ENCODE peak calls at places on chromosomes 12 and 14, in five cellular contexts. X, U, F, C and T are unnamed samples.

GRCh38 chr14:54730156-54730961 is 163.4 kb downstream of the SAMD4A start:
- DNase-seq in F (no peak), C (no peak), U (peak), X (no peak), T (no peak)

GRCh38 chr14:59755388-59755787 is 115.2 kb downstream of the RTN1 start:
- DNase-seq in F (no peak), U (no peak), C (no peak), X (no peak), T (no peak)

GRCh38 chr12:126772171-126772864 is 1494.7 kb upstream of the TMEM132C start:
- DNase-seq in U (peak), F (no peak), X (peak), C (no peak), T (no peak)

GRCh38 chr12:102120886-102121285 is 903 bp downstream of the PARPBP start:
- DNase-seq in C (no peak), F (peak), X (no peak), U (peak), T (no peak)

GRCh38 chr14:68557648-68558047 is 235.2 kb downstream of the ZFP36L1 start:
- DNase-seq in F (no peak), X (no peak), C (no peak), U (no peak), T (no peak)

GRCh38 chr12:54593135-54593534 is 4.7 kb upstream of the PPP1R1A start:
- DNase-seq in X (no peak), F (no peak), U (no peak), C (no peak), T (no peak)

GRCh38 chr12:128387811-128388422 is 120.9 kb downstream of the TMEM132C start:
- DNase-seq in X (no peak), C (peak), F (peak), U (peak), T (no peak)

GRCh38 chr14:89327771-89328212 is 89.2 kb downstream of the FOXN3 start:
- DNase-seq in U (no peak), X (no peak), F (no peak), C (no peak), T (no peak)

GRCh38 chr14:65958664-65959562 is 527.3 kb upstream of the CCDC196 start:
- DNase-seq in X (no peak), U (peak), C (no peak), F (peak), T (no peak)

GRCh38 chr12:52523825-52524224 is 3.6 kb upstream of the KRT5 start:
- DNase-seq in F (no peak), X (no peak), C (no peak), U (no peak), T (no peak)

GRCh38 chr14:68040633-68041369 is 221.2 kb downstream of the RAD51B start:
- DNase-seq in C (no peak), X (no peak), U (no peak), F (no peak), T (no peak)

GRCh38 chr12:2475984-2476383 is 318.8 kb upstream of the FKBP4 start:
- DNase-seq in C (no peak), U (no peak), X (no peak), F (no peak), T (no peak)

GRCh38 chr12:87923361-87923760 is 105.8 kb downstream of the C12orf50 start:
- DNase-seq in U (no peak), F (no peak), X (no peak), C (no peak), T (no peak)

GRCh38 chr14:59236195-59236594 is 47.7 kb downstream of the DAAM1 start:
- DNase-seq in U (no peak), C (no peak), X (no peak), F (no peak), T (no peak)

GRCh38 chr12:68327896-68328295 is 4.3 kb downstream of the MDM1 start:
- DNase-seq in X (no peak), F (no peak), U (no peak), C (no peak), T (no peak)

GRCh38 chr14:23443411-23443812 is 8.0 kb upstream of the MYH7 start:
- DNase-seq in F (no peak), U (no peak), X (no peak), C (no peak), T (no peak)

GRCh38 chr14:35384386-35385041 is 20.0 kb downstream of the NFKBIA start:
- DNase-seq in F (no peak), C (peak), X (no peak), U (no peak), T (no peak)